ENCODE peak calls at places on chromosomes 16 and 17, in six cellular contexts. M, A, N, V, Q and R are unnamed samples.

GRCh38 chr16:6280055-6280454 is 1052.6 kb upstream of the RBFOX1 start:
- DNase-seq in M (no peak), A (no peak), V (no peak), Q (no peak), N (no peak), R (no peak)

GRCh38 chr16:85055503-85056210 is 28.1 kb downstream of the KIAA0513 start:
- DNase-seq in V (no peak), Q (no peak), A (peak), N (peak), M (peak), R (no peak)

GRCh38 chr16:1614226-1615102 is 2.3 kb downstream of the CRAMP1 start:
- DNase-seq in V (no peak), A (peak), N (peak), M (peak), Q (peak), R (peak)

GRCh38 chr17:17749921-17750320 is 68.7 kb downstream of the RAI1 start:
- DNase-seq in V (peak), N (peak), Q (peak), M (peak), A (peak), R (peak)

GRCh38 chr16:87160752-87161337 is 156.3 kb downstream of the C16orf95 start:
- DNase-seq in M (no peak), V (no peak), N (no peak), Q (no peak), A (no peak), R (no peak)

GRCh38 chr17:31492880-31493655 is 101.6 kb downstream of the RAB11FIP4 start:
- DNase-seq in A (no peak), M (no peak), N (no peak), V (no peak), Q (no peak), R (no peak)

GRCh38 chr16:74030000-74030399 is 266.6 kb upstream of the PSMD7 start:
- DNase-seq in M (no peak), Q (no peak), A (no peak), N (no peak), V (no peak), R (no peak)

GRCh38 chr16:84359326-84359725 is 9.0 kb upstream of the ATP2C2 start:
- DNase-seq in Q (no peak), A (no peak), M (no peak), N (no peak), V (no peak), R (no peak)

GRCh38 chr16:88359008-88359407 is 23.8 kb upstream of the ZNF469 start:
- DNase-seq in Q (no peak), N (no peak), V (no peak), M (no peak), A (no peak), R (no peak)

GRCh38 chr16:69618721-69619120 is 53.0 kb downstream of the NFAT5 start:
- DNase-seq in V (no peak), Q (no peak), M (no peak), N (no peak), A (no peak), R (no peak)

GRCh38 chr16:50040028-50040427 is 15.0 kb downstream of the CNEP1R1 start:
- DNase-seq in Q (no peak), A (peak), V (no peak), M (peak), N (no peak), R (no peak)

GRCh38 chr16:57684626-57685358 is 9.8 kb upstream of the DRC7 start:
- DNase-seq in V (no peak), M (no peak), A (no peak), Q (no peak), N (no peak), R (no peak)

GRCh38 chr16:67426022-67426421 is 4.9 kb upstream of the HSD11B2 start:
- DNase-seq in A (no peak), V (no peak), N (no peak), Q (no peak), M (no peak), R (no peak)

GRCh38 chr17:81422776-81423697 is 27.8 kb downstream of the BAHCC1 start:
- DNase-seq in Q (no peak), A (peak), N (peak), M (peak), V (peak), R (no peak)

GRCh38 chr16:7332611-7333010 is at the start of gene RBFOX1:
- DNase-seq in M (no peak), V (no peak), A (no peak), N (no peak), Q (no peak), R (no peak)

GRCh38 chr17:49278076-49278475 is 47.5 kb upstream of the PHOSPHO1 start:
- DNase-seq in N (no peak), M (no peak), V (peak), Q (no peak), A (no peak), R (no peak)

GRCh38 chr16:17831330-17831729 is 360.6 kb upstream of the XYLT1 start:
- DNase-seq in M (peak), N (no peak), V (peak), Q (no peak), A (peak), R (no peak)

GRCh38 chr16:78437352-78437968 is 338.0 kb downstream of the WWOX start:
- DNase-seq in M (peak), V (no peak), Q (peak), N (peak), A (peak), R (no peak)

GRCh38 chr17:10556301-10557005 is 7.0 kb upstream of the MYH2 start:
- DNase-seq in A (no peak), N (no peak), M (no peak), V (no peak), Q (no peak), R (no peak)

GRCh38 chr17:50642722-50643656 is 8.3 kb downstream of the ABCC3 start:
- DNase-seq in A (no peak), Q (no peak), V (no peak), M (no peak), N (no peak), R (no peak)

GRCh38 chr17:67157732-67158639 is 87.0 kb downstream of the HELZ start:
- DNase-seq in A (peak), Q (no peak), V (no peak), M (peak), N (peak), R (no peak)

GRCh38 chr17:52181842-52182241 is 23.3 kb upstream of the CA10 start:
- DNase-seq in N (no peak), V (no peak), M (no peak), A (no peak), Q (no peak), R (no peak)

GRCh38 chr17:46212634-46213435 is 19.6 kb upstream of the KANSL1 start:
- DNase-seq in A (peak), Q (peak), M (peak), N (peak), V (peak), R (no peak)

GRCh38 chr17:37802061-37802460 is 57.2 kb upstream of the HNF1B start:
- DNase-seq in N (no peak), V (no peak), Q (no peak), M (no peak), A (no peak), R (no peak)

GRCh38 chr17:30323895-30324319 is 9.9 kb downstream of the TMIGD1 start:
- DNase-seq in V (no peak), A (no peak), Q (no peak), N (no peak), M (no peak), R (no peak)

GRCh38 chr17:40106760-40107265 is 6.4 kb upstream of the NR1D1 start:
- DNase-seq in Q (no peak), N (no peak), A (no peak), V (peak), M (no peak), R (no peak)

GRCh38 chr17:40106089-40106759 is 5.8 kb upstream of the NR1D1 start:
- DNase-seq in Q (no peak), N (no peak), V (no peak), M (no peak), A (no peak), R (no peak)

GRCh38 chr17:40109471-40109824 is 9.1 kb upstream of the NR1D1 start:
- DNase-seq in A (no peak), M (no peak), N (no peak), Q (no peak), V (no peak), R (no peak)

GRCh38 chr17:40104570-40105471 is 4.4 kb upstream of the NR1D1 start:
- DNase-seq in A (no peak), M (no peak), Q (no peak), N (no peak), V (no peak), R (no peak)

DNA sequence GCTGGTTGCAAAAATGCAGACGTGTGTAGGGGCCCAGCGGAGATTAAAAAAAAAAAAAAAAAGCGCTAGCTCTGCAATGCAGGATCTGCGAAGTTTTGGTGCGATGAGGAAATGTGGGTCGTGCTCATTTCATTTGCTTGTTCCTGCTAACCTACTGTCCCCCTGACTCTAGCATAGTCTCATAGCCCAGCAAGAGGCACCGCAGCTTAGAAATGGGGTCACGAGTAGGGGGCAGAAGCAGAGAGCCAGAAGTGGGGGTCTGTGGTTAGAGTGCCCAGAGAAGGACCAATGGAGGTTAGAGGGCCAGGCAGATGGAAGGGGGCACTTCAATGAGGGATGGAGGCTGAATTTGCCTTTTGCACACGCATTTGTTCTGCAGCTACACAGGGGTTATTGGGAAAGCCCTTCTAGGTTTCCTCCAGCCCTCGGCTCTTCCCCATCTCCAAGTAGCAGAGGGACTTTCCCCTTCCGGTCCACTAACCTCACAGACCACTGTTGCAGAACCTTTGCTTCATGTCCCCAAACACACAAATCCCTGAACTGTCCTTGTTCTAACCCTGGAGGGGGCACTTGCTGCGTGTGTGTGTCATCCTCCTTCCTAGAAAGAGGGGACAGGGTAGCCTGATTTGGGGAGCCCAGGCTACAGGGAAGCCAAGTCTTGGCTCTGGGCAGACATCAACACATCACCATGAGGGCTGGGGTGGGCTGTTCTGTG is 7.0 kb upstream of the NR1D1 start:
- DNase-seq in Q (no peak), V (peak), A (no peak), M (no peak), N (no peak), R (no peak)
- H2BK120ac ChIP-seq in Q (no peak), V (no peak), A (no peak), M (peak), N (peak), R (peak)

DNA sequence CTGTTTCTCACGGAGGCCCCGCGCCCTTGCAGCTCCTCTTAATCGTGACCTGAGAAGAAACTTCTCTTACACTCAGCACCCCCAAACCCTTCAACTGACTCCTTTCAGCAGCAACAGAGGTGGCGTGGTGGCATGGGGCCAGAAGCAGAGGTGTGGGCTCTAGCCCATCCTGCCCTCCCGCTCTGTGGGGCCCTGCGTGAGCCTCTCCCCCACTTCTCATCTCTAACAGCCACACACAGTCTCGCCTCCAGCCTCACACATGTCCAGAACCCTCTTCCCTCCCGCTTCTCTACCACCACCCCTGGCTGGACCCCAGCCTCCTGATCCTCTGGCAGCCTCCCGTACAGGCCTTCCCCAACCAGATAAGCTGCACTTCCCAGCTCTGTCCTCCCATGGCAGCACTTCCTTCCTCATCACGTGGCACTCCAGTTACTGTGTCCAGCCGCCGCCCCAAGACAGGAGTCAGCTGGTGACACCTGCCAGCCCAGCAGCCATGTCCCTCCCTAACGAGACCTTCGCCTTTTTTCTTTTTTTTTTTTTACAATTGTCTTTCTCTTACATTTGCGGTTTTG is 30.5 kb downstream of the NSMCE1 start:
- DNase-seq in Q (no peak), N (no peak), A (no peak), V (no peak), M (no peak), R (no peak)
- H2BK120ac ChIP-seq in Q (no peak), N (peak), A (no peak), V (no peak), M (no peak), R (no peak)

DNA sequence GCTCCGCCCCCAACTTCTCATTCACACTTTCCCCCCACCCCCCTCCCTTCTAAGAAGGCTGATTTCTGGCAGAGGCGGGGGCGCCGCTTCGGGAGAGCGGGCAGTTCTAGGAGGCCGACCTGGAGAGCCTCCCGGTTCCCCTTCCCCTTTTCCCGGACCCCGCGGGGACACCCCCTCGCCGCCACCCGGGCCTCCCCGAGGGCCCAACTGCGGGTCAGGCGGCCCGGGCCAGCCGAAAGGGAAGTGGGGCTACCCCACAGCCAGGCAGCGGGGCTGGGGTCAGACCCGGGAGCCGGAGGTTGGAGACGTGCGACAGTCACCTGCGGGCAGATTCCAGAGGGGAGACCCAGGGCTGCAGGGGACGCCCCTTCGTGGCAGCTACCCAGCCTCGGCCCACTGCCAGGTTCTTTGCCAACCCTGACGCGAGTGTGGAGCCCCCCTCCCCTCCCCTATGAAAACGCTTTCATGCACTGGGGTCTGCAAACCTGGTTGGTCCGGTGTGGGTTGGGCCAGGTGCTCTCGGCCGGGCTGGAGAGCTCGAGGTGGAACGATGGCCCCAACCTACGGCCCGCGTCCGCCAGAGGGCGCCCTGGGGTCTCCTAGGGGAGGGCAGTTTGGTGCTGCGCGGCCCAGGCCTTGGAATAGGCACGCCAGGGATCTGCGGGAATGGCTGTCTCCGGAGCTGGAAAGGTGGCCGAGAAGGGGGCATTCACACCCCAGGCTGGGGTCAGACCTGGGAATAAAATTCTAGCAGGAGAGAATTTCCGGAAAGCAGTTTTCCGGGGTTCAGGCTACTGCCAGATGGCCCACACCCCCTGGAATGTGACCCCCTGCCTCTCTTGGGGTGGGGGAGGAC is 722 bp upstream of the SOCS3 start:
- DNase-seq in M (peak), A (peak), Q (peak), N (peak), V (peak), R (peak)
- H2BK120ac ChIP-seq in M (peak), A (peak), Q (peak), N (peak), V (no peak), R (no peak)

GRCh38 chr16:30904114-30904780 is 7.8 kb downstream of the CTF1 start:
- DNase-seq in N (no peak), A (no peak), Q (no peak), M (no peak), V (no peak), R (no peak)

GRCh38 chr16:30901201-30902069 is 5.0 kb downstream of the CTF1 start:
- DNase-seq in Q (no peak), V (no peak), N (no peak), A (peak), M (no peak), R (no peak)

GRCh38 chr16:30902070-30902972 is 5.9 kb downstream of the CTF1 start:
- DNase-seq in V (peak), N (peak), M (peak), A (peak), Q (no peak), R (peak)

GRCh38 chr16:30903596-30903995 is 7.2 kb downstream of the CTF1 start:
- DNase-seq in N (no peak), A (peak), M (no peak), Q (no peak), V (no peak), R (no peak)

GRCh38 chr16:30903002-30903401 is 6.6 kb downstream of the CTF1 start:
- DNase-seq in M (no peak), A (peak), Q (no peak), V (no peak), N (no peak), R (no peak)
- H2BK120ac ChIP-seq in M (no peak), A (no peak), Q (peak), V (no peak), N (no peak), R (no peak)